ENCODE peak calls at places on chromosomes 13 and 19, in nine cellular contexts. G, A, T, M, W, N, I, B and U are unnamed samples. For H3K36me3 and H3K4me1, the result is how much of the 10 kb centered on the place peaks cover.

GRCh38 chr19:42272989-42273406 is 3.9 kb downstream of the CIC start:
- DNase-seq in T (no peak), N (no peak), G (no peak), A (no peak), I (no peak), B (no peak), W (no peak), M (no peak), U (peak)

GRCh38 chr19:6047741-6048231 is 62.5 kb downstream of the RFX2 start:
- DNase-seq in W (peak), I (peak), M (peak), T (no peak), N (no peak), A (no peak), B (peak), G (peak), U (no peak)

GRCh38 chr13:42337808-42338600 is 66.1 kb downstream of the AKAP11 start:
- DNase-seq in M (no peak), N (no peak), W (no peak), A (no peak), B (no peak), T (no peak), G (no peak), I (no peak), U (no peak)

GRCh38 chr13:39266426-39266825 is 228.2 kb downstream of the NHLRC3 start:
- DNase-seq in N (no peak), A (no peak), M (no peak), T (no peak), B (no peak), I (no peak), W (no peak), G (no peak), U (no peak)

GRCh38 chr19:412356-413355 is 3.7 kb upstream of the C2CD4C start:
- DNase-seq in A (no peak), M (no peak), N (no peak), B (no peak), W (no peak), G (no peak), T (no peak), I (peak), U (no peak)

GRCh38 chr13:93368705-93369104 is 142.1 kb downstream of the GPC6 start:
- DNase-seq in A (no peak), G (no peak), I (no peak), W (no peak), N (no peak), M (no peak), B (no peak), T (no peak), U (no peak)

GRCh38 chr13:44191504-44192171 is 182.0 kb upstream of the SERP2 start:
- DNase-seq in A (peak), G (peak), W (no peak), M (peak), B (peak), T (no peak), N (peak), I (peak), U (no peak)

GRCh38 chr13:39048806-39049205 is 10.6 kb downstream of the NHLRC3 start:
- DNase-seq in W (no peak), M (no peak), N (no peak), B (no peak), T (no peak), G (no peak), A (no peak), I (no peak), U (no peak)

GRCh38 chr13:39874331-39875055 is 219.0 kb downstream of the COG6 start:
- DNase-seq in M (no peak), I (no peak), B (no peak), T (no peak), A (no peak), G (no peak), W (no peak), N (no peak), U (no peak)

DNA sequence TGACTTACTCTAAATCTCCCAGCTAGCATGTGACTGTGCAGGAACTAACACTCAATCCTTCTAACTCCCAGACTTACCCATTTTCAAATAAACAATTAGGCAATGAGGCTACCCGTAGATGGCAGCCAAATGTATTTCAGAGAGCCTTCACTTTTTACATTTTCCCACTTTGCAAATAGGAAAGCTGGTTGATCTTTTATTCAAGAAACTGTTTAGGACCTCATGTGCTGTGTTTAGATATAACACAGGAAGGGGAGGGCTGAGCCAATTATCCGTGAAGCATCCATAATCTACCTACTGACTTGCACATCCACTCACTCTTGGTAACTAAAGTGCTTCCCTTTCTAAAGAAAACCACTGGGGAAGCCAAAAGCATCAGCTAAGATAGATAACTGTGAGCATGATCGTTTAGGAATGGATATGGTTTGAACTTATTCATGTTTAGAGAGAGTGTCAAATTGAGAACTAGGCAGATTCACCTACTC is 33.4 kb downstream of the MBNL2 start:
- DNase-seq in M (no peak), W (no peak), B (no peak), I (no peak), N (no peak), T (no peak), G (peak), A (no peak), U (no peak)
- H3K36me3 ChIP-seq in M (under half), W (under half), B (under half), I (under half), N (under half), T (under half), G (under half), A (under half), U (under half)

DNA sequence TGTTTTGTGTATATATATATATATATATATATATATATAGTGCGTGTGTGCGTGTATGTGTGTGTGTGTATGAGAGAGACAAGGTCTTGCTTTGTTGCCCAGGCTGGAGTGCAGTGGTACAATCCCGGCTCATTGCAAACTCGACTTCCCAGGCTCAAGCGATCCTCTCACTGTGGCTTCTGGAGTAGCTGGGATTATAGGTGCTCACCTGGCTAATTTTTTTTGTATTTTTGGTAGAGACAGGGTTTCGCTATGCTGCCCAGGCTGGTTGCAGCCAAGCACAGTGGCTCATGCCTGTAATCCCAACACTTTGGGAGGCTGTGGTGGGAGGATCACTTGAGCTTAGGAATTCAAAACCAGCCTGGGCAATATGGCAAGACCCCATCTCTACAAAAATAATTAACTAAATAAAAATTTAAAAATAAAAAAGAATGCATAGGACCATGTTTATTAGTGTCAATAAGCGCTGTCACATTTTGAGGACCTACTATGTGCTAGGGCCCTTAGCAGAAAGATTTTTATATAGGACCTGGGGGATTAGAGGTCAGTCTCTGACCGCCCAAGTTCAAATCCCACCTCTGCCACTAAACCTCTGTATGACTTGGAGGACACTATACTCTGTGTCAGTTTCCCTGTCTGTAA is 1.8 kb downstream of the PVR start:
- DNase-seq in B (no peak), M (no peak), G (no peak), N (no peak), A (no peak), I (no peak), T (no peak), W (no peak), U (no peak)
- H3K4me1 ChIP-seq in B (under half), M (under half), G (under half), N (under half), A (under half), I (under half), T (under half), W (under half), U (under half)

GRCh38 chr13:110524484-110525254 is 36.9 kb downstream of the RAB20 start:
- DNase-seq in M (no peak), G (no peak), N (peak), W (no peak), T (no peak), B (no peak), I (peak), A (peak), U (peak)
- TF ChIP-seq POLR2A in M (no peak), G (no peak), N (no peak), W (no peak), T (no peak), B (no peak), I (peak), A (peak), U (peak)

GRCh38 chr19:35399231-35399630 is 28.4 kb downstream of the GPR42 start:
- DNase-seq in W (no peak), I (no peak), A (no peak), T (no peak), G (no peak), M (no peak), B (no peak), N (no peak), U (no peak)

GRCh38 chr19:35403116-35403760 is 32.4 kb downstream of the GPR42 start:
- DNase-seq in N (no peak), B (no peak), W (no peak), I (no peak), M (no peak), A (no peak), T (no peak), G (no peak), U (no peak)

GRCh38 chr19:35398570-35398969 is 27.7 kb downstream of the GPR42 start:
- DNase-seq in N (no peak), M (no peak), T (no peak), G (no peak), A (no peak), W (no peak), B (no peak), I (no peak), U (no peak)

GRCh38 chr19:35399948-35400772 is 29.3 kb downstream of the GPR42 start:
- DNase-seq in I (no peak), N (no peak), A (no peak), B (no peak), M (no peak), W (no peak), G (no peak), T (no peak), U (no peak)

DNA sequence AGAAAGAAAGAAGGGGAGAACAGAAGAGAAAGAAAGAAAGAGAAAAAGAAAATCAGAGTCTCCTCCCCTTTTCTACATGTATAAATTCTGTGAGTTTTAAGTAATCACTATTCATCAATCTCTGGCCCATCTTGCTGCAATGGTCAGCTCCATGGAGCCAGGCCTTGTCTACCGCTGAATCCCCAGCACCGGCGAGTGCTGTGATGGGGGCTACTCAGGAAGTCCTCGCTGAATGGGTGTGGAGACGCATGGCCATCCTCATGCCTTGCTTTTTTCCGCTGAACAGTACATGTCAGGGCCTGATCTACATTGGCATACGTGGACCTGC is 29.9 kb downstream of the GPR42 start:
- DNase-seq in W (no peak), M (no peak), B (no peak), G (no peak), A (no peak), T (no peak), I (no peak), N (no peak), U (peak)
- H3K36me3 ChIP-seq in W (under half), M (under half), B (under half), G (under half), A (under half), T (under half), I (under half), N (under half), U (under half)

GRCh38 chr19:47231215-47232054 is 436 bp upstream of the BBC3 start:
- DNase-seq in G (peak), T (peak), W (peak), A (peak), M (no peak), I (peak), N (peak), B (peak), U (peak)
- H3K4me1 ChIP-seq in G (under half), T (under half), W (under half), A (under half), M (half or more), I (under half), N (under half), B (under half), U (half or more)

GRCh38 chr19:40598121-40598917 is 2.9 kb upstream of the LTBP4 start:
- DNase-seq in I (peak), A (peak), M (peak), B (peak), T (peak), W (peak), G (peak), N (peak), U (peak)
- TF ChIP-seq POLR2A in I (no peak), A (no peak), M (peak), B (peak), T (no peak), W (no peak), G (peak), N (no peak), U (no peak)

GRCh38 chr19:12450817-12451216 is 10.0 kb upstream of the ZNF443 start:
- DNase-seq in G (no peak), T (no peak), N (no peak), I (no peak), B (no peak), A (no peak), M (no peak), W (no peak), U (no peak)
- H3K36me3 ChIP-seq in G (under half), T (under half), N (under half), I (under half), B (under half), A (under half), M (under half), W (under half), U (under half)

GRCh38 chr19:13004273-13004672 is 9.0 kb downstream of the NFIX start:
- DNase-seq in W (no peak), B (no peak), M (no peak), T (no peak), G (no peak), A (peak), N (peak), I (no peak), U (no peak)
- H3K4me1 ChIP-seq in W (under half), B (under half), M (under half), T (under half), G (under half), A (half or more), N (half or more), I (under half), U (under half)

GRCh38 chr19:18587962-18588610 is 512 bp upstream of the REX1BD start:
- DNase-seq in N (no peak), T (no peak), G (no peak), I (no peak), W (no peak), A (no peak), B (no peak), M (no peak), U (no peak)

GRCh38 chr19:18590273-18591272 is 2.0 kb downstream of the REX1BD start:
- DNase-seq in W (no peak), I (no peak), G (peak), M (peak), T (peak), A (peak), B (no peak), N (no peak), U (no peak)

GRCh38 chr19:18588611-18589379 is at the start of gene REX1BD:
- DNase-seq in M (no peak), B (peak), A (peak), G (peak), T (peak), N (peak), W (peak), I (peak), U (peak)

GRCh38 chr19:18587561-18587960 is 1.0 kb upstream of the REX1BD start:
- DNase-seq in A (no peak), T (no peak), G (no peak), M (no peak), N (no peak), I (no peak), B (no peak), W (no peak), U (no peak)

GRCh38 chr19:18589380-18590272 is 1.0 kb downstream of the REX1BD start:
- DNase-seq in G (peak), W (peak), M (peak), I (peak), T (no peak), B (peak), A (peak), N (peak), U (peak)
- TF ChIP-seq POLR2A in G (no peak), W (no peak), M (peak), I (no peak), T (no peak), B (no peak), A (no peak), N (no peak), U (no peak)